ENCODE peak calls at places on chromosomes 3 and 15, in nine cellular contexts. A is GM23248, S is GM12878, P is upper lobe of right lung, F is transverse colon, V is ovary, G is heart right ventricle, U is tibial nerve, Z is kidney. C is an unnamed sample. For H3K4me1, the result is how much of the 10 kb centered on the place peaks cover.

GRCh38 chr3:129402210-129402609 is 26.2 kb downstream of the EFCAB12 start:
- DNase-seq in A (no peak), S (no peak), G (no peak), U (no peak), F (no peak), P (no peak), Z (no peak), V (no peak), C (no peak)

GRCh38 chr15:73965094-73965729 is 26.9 kb downstream of the STOML1 start:
- DNase-seq in V (peak), P (peak), S (no peak), Z (peak), U (no peak), A (peak), G (no peak), F (no peak), C (no peak)

GRCh38 chr3:43995078-43995928 is 246.4 kb upstream of the TOPAZ1 start:
- DNase-seq in U (no peak), S (no peak), Z (no peak), F (no peak), G (no peak), A (peak), V (no peak), P (no peak), C (no peak)

GRCh38 chr3:72482589-72483249 is 365.5 kb downstream of the SHQ1 start:
- DNase-seq in A (peak), V (peak), P (peak), Z (peak), F (peak), G (peak), U (peak), S (peak), C (peak)

GRCh38 chr15:55999635-56000034 is 6.2 kb upstream of the NEDD4 start:
- DNase-seq in P (no peak), F (no peak), S (no peak), U (no peak), G (no peak), Z (no peak), V (no peak), A (no peak), C (no peak)

GRCh38 chr15:87354661-87355410 is 901.7 kb downstream of the NTRK3 start:
- DNase-seq in U (no peak), P (no peak), F (no peak), V (no peak), A (peak), Z (no peak), G (no peak), S (no peak), C (no peak)

GRCh38 chr3:64291345-64291744 is 66.1 kb upstream of the PRICKLE2 start:
- DNase-seq in P (no peak), S (no peak), Z (peak), G (no peak), F (peak), U (no peak), V (no peak), A (peak), C (peak)

GRCh38 chr3:155019576-155019975 is 60.5 kb upstream of the MME start:
- DNase-seq in S (no peak), P (no peak), V (no peak), G (no peak), F (peak), U (no peak), Z (no peak), A (peak), C (no peak)

GRCh38 chr3:35908366-35909232 is 269.3 kb downstream of the ARPP21 start:
- DNase-seq in S (peak), P (peak), F (peak), U (peak), G (peak), Z (no peak), V (peak), A (peak), C (peak)

GRCh38 chr3:169237181-169237580 is 426.3 kb downstream of the MECOM start:
- DNase-seq in S (no peak), Z (no peak), P (no peak), G (no peak), A (peak), V (no peak), U (no peak), F (no peak), C (no peak)

GRCh38 chr3:142588708-142589107 is 7.5 kb upstream of the PLS1 start:
- DNase-seq in F (no peak), P (no peak), A (peak), S (no peak), U (no peak), V (no peak), Z (no peak), G (no peak), C (no peak)

GRCh38 chr3:170735821-170736220 is 134.2 kb downstream of the RPL22L1 start:
- DNase-seq in G (no peak), U (no peak), V (no peak), P (no peak), A (peak), F (no peak), Z (no peak), S (no peak), C (no peak)
- H3K4me1 ChIP-seq in G (under half), U (under half), V (under half), P (under half), A (half or more), F (under half), Z (under half), S (under half), C (under half)

DNA sequence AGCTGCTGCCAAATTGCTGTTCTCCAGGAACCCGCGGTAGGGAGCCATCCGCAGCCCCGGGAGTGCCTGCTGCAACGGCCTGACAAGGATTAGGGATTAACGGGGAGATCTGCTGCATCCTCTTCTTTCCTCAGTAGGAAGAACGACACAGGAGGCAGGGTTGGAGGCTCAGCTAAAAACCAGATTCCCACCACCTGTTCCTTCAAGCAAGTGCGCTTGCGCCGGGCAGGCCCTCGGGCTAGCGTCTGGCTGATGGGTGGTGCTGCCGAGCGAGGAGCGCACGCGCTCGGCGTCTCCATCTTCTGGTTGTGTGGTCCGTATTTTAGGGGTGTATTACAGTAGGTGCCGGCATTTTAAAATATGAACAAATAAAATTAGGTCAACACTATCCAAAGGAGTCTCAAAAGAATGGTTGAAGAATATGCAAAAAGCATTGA is 25.4 kb upstream of the SLC25A26 start:
- DNase-seq in U (no peak), G (peak), F (peak), S (no peak), V (peak), A (peak), P (peak), Z (peak), C (peak)
- H3K4me3 ChIP-seq in U (no peak), G (peak), F (no peak), S (no peak), V (no peak), A (peak), P (no peak), Z (peak), C (peak)

GRCh38 chr15:100947760-100948429 is 28.7 kb downstream of the LRRK1 start:
- DNase-seq in A (no peak), F (no peak), P (no peak), V (no peak), G (no peak), Z (no peak), U (no peak), S (no peak), C (no peak)

GRCh38 chr15:100948430-100948762 is 29.2 kb downstream of the LRRK1 start:
- DNase-seq in S (no peak), Z (no peak), P (no peak), G (no peak), F (no peak), A (no peak), U (no peak), V (no peak), C (no peak)

DNA sequence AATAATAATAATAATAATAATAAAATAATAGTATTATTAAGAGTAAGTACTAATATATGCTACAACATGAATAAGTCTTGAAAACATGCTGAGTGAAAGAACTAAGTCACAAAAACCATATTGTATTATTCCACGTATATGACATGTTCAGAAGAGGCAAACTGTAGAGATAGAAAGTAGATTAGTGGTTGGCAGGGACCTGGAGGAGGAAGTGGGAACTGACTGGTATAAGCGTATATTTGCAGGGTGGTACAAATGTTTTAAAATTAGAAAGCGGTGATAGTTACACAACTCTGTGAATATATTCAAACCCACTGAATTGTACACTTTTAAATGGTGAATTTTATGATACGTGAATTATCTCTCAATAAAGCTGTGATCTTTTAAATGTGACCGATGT is 32.8 kb downstream of the LRRK1 start:
- DNase-seq in Z (no peak), F (no peak), S (no peak), G (no peak), A (no peak), V (no peak), P (no peak), U (no peak), C (no peak)
- H3K4me1 ChIP-seq in Z (under half), F (under half), S (under half), G (under half), A (under half), V (under half), P (under half), U (under half), C (under half)

GRCh38 chr15:96353378-96353930 is 23.0 kb downstream of the NR2F2 start:
- DNase-seq in Z (no peak), S (no peak), A (no peak), P (no peak), F (no peak), G (no peak), U (no peak), V (no peak), C (no peak)

GRCh38 chr15:96354731-96355560 is 24.4 kb downstream of the NR2F2 start:
- DNase-seq in G (no peak), V (no peak), A (peak), P (no peak), S (no peak), Z (no peak), U (no peak), F (no peak), C (no peak)

GRCh38 chr15:96353931-96354730 is 23.6 kb downstream of the NR2F2 start:
- DNase-seq in P (no peak), A (peak), F (no peak), U (no peak), V (peak), G (no peak), S (no peak), Z (peak), C (peak)

GRCh38 chr15:96356494-96357455 is 26.3 kb downstream of the NR2F2 start:
- DNase-seq in P (peak), V (peak), S (peak), F (peak), A (peak), U (peak), G (peak), Z (peak), C (peak)

GRCh38 chr15:96355561-96356129 is 25.1 kb downstream of the NR2F2 start:
- DNase-seq in A (no peak), U (no peak), F (no peak), Z (peak), G (no peak), S (no peak), V (no peak), P (no peak), C (no peak)
- H3K4me3 ChIP-seq in A (peak), U (peak), F (no peak), Z (peak), G (no peak), S (no peak), V (peak), P (peak), C (no peak)

DNA sequence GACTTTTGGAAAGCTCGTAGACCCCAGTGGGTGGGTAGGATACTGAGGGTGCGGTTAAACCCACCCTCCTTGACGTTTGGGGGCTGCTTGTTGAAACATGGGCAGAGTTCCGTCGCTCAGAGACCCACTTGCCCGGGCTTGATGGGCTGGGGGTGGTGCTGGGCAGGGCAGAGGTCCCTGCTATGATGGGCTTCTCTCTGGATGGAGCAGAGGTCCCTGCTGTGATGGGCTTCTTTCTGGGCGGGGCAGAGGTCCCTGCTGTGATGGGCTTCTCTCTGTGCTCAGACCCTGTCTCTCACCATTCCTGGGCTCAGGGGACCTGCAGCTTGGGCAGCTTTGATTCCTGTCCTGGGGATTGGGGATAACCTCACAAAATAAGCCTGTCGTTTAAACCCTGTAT is 45.2 kb downstream of the FBLN2 start:
- DNase-seq in U (no peak), S (no peak), G (no peak), P (no peak), V (no peak), F (no peak), A (no peak), Z (no peak), C (peak)
- H3K4me1 ChIP-seq in U (under half), S (under half), G (under half), P (under half), V (under half), F (under half), A (under half), Z (under half), C (under half)

GRCh38 chr15:96409231-96410138 is 79.0 kb downstream of the NR2F2 start:
- DNase-seq in Z (no peak), U (no peak), F (peak), P (no peak), V (peak), S (no peak), A (peak), G (no peak), C (no peak)
- H3K4me3 ChIP-seq in Z (peak), U (peak), F (peak), P (peak), V (peak), S (no peak), A (peak), G (peak), C (peak)

GRCh38 chr15:95149036-95149435 is 917.7 kb downstream of the MCTP2 start:
- DNase-seq in V (no peak), Z (no peak), U (no peak), F (no peak), A (no peak), P (no peak), S (no peak), G (no peak), C (no peak)
- H3K4me1 ChIP-seq in V (under half), Z (under half), U (under half), F (under half), A (under half), P (under half), S (under half), G (under half), C (under half)

DNA sequence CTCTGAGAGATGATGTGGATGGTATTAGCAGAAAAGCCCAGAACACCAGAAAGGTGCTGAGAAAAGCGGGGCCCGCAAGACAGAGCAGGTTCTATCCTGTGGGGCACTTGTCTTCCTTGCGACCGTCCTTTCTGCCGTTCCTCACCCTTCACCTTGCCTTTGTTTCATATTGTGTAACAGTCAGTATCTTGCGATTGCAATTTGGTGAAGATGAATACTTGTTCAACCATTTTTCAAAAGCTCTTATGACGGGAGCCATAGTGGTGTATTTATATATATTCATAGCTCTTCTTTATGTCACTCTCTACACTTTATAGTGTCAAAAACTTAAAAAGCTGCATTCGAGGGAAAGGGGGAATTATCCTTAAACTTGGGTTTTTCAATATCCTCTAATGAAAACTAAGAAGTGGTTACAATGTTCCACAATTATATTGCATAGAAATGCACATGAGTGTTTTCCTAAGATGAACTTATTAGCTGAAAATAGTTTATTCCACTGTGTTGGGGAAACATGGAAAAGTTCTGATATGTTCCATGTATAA is 797 bp downstream of the MAP3K13 start:
- DNase-seq in G (no peak), U (no peak), A (no peak), F (no peak), V (no peak), Z (no peak), P (no peak), S (no peak), C (no peak)
- H3K4me3 ChIP-seq in G (peak), U (peak), A (peak), F (peak), V (peak), Z (peak), P (peak), S (peak), C (peak)